ENCODE peak calls at places on chromosome 18, in nine cellular contexts. W, Z, G, B, L, N, K, V and O are unnamed samples.

GRCh38 chr18:6624271-6624670 is 105.2 kb upstream of the ARHGAP28 start:
- DNase-seq in K (no peak), B (no peak), L (no peak), Z (no peak), G (no peak), V (no peak), N (no peak), W (no peak), O (no peak)

GRCh38 chr18:13583567-13584245 is 142.7 kb downstream of the FAM210A start:
- DNase-seq in K (no peak), G (no peak), L (no peak), B (no peak), W (no peak), N (no peak), V (peak; percentile 81), Z (no peak), O (no peak)

GRCh38 chr18:6013101-6013790 is 117.9 kb upstream of the TMEM200C start:
- DNase-seq in L (no peak), N (no peak), Z (no peak), G (no peak), V (no peak), B (peak; percentile 66), K (no peak), W (no peak), O (no peak)

GRCh38 chr18:49608366-49608747 is 46.5 kb downstream of the LIPG start:
- DNase-seq in G (no peak), V (no peak), B (no peak), W (no peak), Z (no peak), K (no peak), L (no peak), N (peak; percentile 15), O (no peak)

GRCh38 chr18:48354746-48355260 is 54.4 kb downstream of the ZBTB7C start:
- DNase-seq in W (no peak), G (no peak), L (no peak), Z (peak; percentile 32), B (no peak), K (no peak), V (no peak), N (no peak), O (no peak)

GRCh38 chr18:34042423-34043146 is 182.1 kb downstream of the NOL4 start:
- DNase-seq in V (no peak), G (no peak), B (no peak), N (no peak), Z (no peak), L (no peak), K (no peak), W (no peak), O (no peak)

GRCh38 chr18:35241523-35241804 is 630 bp downstream of the ZNF397 start:
- DNase-seq in B (no peak), W (peak; percentile 23), L (no peak), G (no peak), K (no peak), V (no peak), Z (no peak), N (no peak), O (no peak)

GRCh38 chr18:23844991-23845680 is 155.9 kb downstream of the LAMA3 start:
- DNase-seq in G (no peak), Z (no peak), W (no peak), B (no peak), V (no peak), N (no peak), L (no peak), K (no peak), O (no peak)

GRCh38 chr18:48667276-48668254 is 128.7 kb downstream of the CTIF start:
- DNase-seq in N (no peak), Z (no peak), W (no peak), K (no peak), G (no peak), V (no peak), B (no peak), L (no peak), O (no peak)

GRCh38 chr18:36297419-36298112 is at the start of gene FHOD3:
- DNase-seq in Z (peak; percentile 76), N (peak; percentile 90), K (no peak), W (no peak), L (no peak), B (peak; percentile 91), G (peak; percentile 48), V (peak; percentile 92), O (peak; percentile 40)

GRCh38 chr18:56413862-56414261 is 224.5 kb downstream of the TXNL1 start:
- DNase-seq in L (no peak), B (no peak), K (no peak), N (no peak), Z (no peak), G (no peak), V (peak; percentile 6), W (no peak), O (no peak)

GRCh38 chr18:63220903-63221302 is 98.7 kb downstream of the BCL2 start:
- DNase-seq in B (no peak), K (no peak), Z (no peak), W (no peak), G (no peak), N (no peak), L (no peak), V (no peak), O (no peak)

GRCh38 chr18:63213936-63214671 is 105.5 kb downstream of the BCL2 start:
- DNase-seq in Z (no peak), N (no peak), L (no peak), G (no peak), K (no peak), W (no peak), V (no peak), B (no peak), O (no peak)

GRCh38 chr18:63216497-63216896 is 103.1 kb downstream of the BCL2 start:
- DNase-seq in Z (no peak), K (no peak), L (no peak), V (no peak), N (no peak), G (no peak), W (no peak), B (no peak), O (no peak)

GRCh38 chr18:63216911-63217311 is 102.7 kb downstream of the BCL2 start:
- DNase-seq in L (no peak), N (no peak), G (no peak), W (no peak), V (no peak), B (no peak), Z (no peak), K (no peak), O (no peak)

DNA sequence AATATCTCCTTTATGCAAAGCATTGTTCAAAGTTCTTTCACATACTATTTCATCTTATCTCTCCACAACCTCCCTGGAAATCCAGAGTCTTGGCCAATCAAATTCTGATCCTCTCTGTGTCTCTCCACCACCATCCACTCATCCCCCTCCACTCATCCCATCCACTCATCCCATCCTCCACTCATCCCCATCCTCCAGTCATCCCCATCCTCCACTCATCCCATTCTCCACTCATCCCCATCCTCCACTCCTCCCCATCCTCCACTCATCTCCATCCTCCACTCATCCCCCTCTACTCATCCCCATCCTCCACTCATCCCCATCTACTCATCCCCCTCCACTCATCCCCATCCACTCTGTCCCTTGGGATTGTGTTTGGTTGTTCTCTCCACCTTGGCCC is 101.1 kb downstream of the BCL2 start:
- DNase-seq in B (no peak), W (no peak), L (no peak), G (no peak), N (peak; percentile 7), V (no peak), Z (no peak), K (no peak), O (no peak)
- H3K4me1 ChIP-seq in B (peaks cover 14% of the 10 kb centered on the region), W (peaks cover 32% of the 10 kb centered on the region), L (peaks cover 3% of the 10 kb centered on the region), G (peaks cover 10% of the 10 kb centered on the region), N (no peaks in the 10 kb centered on the region), V (no peaks in the 10 kb centered on the region), Z (no peaks in the 10 kb centered on the region), K (no peaks in the 10 kb centered on the region), O (peaks cover 5% of the 10 kb centered on the region)

GRCh38 chr18:69943021-69943420 is 4.7 kb downstream of the CD226 start:
- DNase-seq in B (no peak), K (no peak), V (no peak), G (no peak), L (no peak), Z (no peak), W (no peak), N (no peak), O (no peak)

GRCh38 chr18:69947361-69948106 is at the start of gene CD226:
- DNase-seq in B (no peak), Z (no peak), V (no peak), G (peak; percentile 20), K (no peak), L (no peak), N (no peak), W (no peak), O (no peak)

GRCh38 chr18:69944434-69944833 is 3.2 kb downstream of the CD226 start:
- DNase-seq in N (no peak), G (no peak), K (no peak), Z (no peak), L (no peak), W (no peak), B (no peak), V (no peak), O (no peak)

GRCh38 chr18:69946608-69947155 is 991 bp downstream of the CD226 start:
- DNase-seq in Z (no peak), N (no peak), K (no peak), L (no peak), V (no peak), G (no peak), B (no peak), W (no peak), O (no peak)

GRCh38 chr18:69945220-69946114 is 2.2 kb downstream of the CD226 start:
- DNase-seq in Z (no peak), W (no peak), K (no peak), G (no peak), N (no peak), L (no peak), B (no peak), V (no peak), O (no peak)
- TF ChIP-seq POLR2A in Z (no peak), W (peak; percentile 54), K (no peak), G (no peak), N (no peak), L (no peak), B (no peak), V (no peak), O (no peak)

GRCh38 chr18:76503595-76503994 is 8.6 kb upstream of the ZNF516 start:
- DNase-seq in Z (no peak), G (no peak), N (no peak), B (no peak), W (no peak), L (no peak), K (no peak), V (no peak), O (no peak)
- TF ChIP-seq POLR2AphosphoS5 in Z (no peak), G (no peak), N (no peak), B (no peak), W (no peak), L (no peak), K (no peak), V (no peak), O (no peak)

DNA sequence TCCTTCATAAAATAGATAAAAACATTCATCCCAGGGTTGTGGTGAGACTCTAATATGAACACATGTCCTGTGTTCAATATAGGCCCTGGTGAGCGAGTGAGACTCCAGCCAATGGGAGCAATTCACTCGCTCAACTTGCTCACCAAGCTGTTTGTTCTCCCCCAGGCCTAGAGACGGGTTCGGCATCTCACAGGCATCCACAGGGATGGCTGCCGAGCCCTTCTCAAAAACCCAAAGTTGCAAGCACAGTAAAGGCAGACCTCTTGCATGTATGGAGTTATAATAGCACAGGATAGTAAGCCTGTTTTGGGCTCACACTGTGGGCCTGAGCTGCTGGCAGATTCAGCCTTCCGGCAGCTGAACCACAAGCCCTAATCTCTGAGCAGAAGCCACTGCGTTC is 15.7 kb downstream of the PARD6G start:
- DNase-seq in N (no peak), V (no peak), W (no peak), K (no peak), Z (peak; percentile 11), G (no peak), B (peak; percentile 74), L (no peak), O (no peak)
- H3K4me1 ChIP-seq in N (no peaks in the 10 kb centered on the region), V (no peaks in the 10 kb centered on the region), W (no peaks in the 10 kb centered on the region), K (no peaks in the 10 kb centered on the region), Z (no peaks in the 10 kb centered on the region), G (no peaks in the 10 kb centered on the region), B (no peaks in the 10 kb centered on the region), L (no peaks in the 10 kb centered on the region), O (no peaks in the 10 kb centered on the region)